ENCODE peak calls at places on chromosome X, in ten cellular contexts. E, L, J, O, D, M, N, K, B and W are unnamed samples.

GRCh38 chrX:153934473-153935325 is at the start of gene NAA10:
- DNase-seq in M (no peak), E (peak), D (peak), O (peak), N (no peak), L (peak), B (peak), J (peak), K (peak), W (peak)

GRCh38 chrX:16606142-16606720 is 43.7 kb upstream of the S100G start:
- DNase-seq in J (no peak), N (no peak), M (no peak), O (no peak), B (no peak), K (no peak), E (no peak), L (peak), D (no peak), W (no peak)

GRCh38 chrX:74492720-74493201 is 71.5 kb downstream of the SLC16A2 start:
- DNase-seq in M (no peak), L (no peak), K (no peak), J (peak), D (no peak), N (no peak), B (no peak), E (no peak), O (no peak), W (no peak)

GRCh38 chrX:108225456-108225730 is 133.8 kb downstream of the ATG4A start:
- DNase-seq in M (no peak), D (no peak), J (no peak), L (peak), K (no peak), E (no peak), O (no peak), B (no peak), N (no peak), W (no peak)

GRCh38 chrX:130109429-130110378 is 593 bp downstream of the ELF4 start:
- DNase-seq in M (no peak), K (peak), O (peak), J (no peak), D (no peak), E (no peak), L (no peak), N (no peak), B (no peak), W (peak)

GRCh38 chrX:9595131-9595530 is 130.3 kb downstream of the TBL1X start:
- DNase-seq in L (peak), B (no peak), D (no peak), M (no peak), E (no peak), J (no peak), K (no peak), O (no peak), N (peak), W (no peak)

GRCh38 chrX:71492086-71493065 is 40.5 kb upstream of the OGT start:
- DNase-seq in E (peak), O (peak), K (peak), M (no peak), B (peak), J (peak), D (peak), N (peak), L (peak), W (peak)

GRCh38 chrX:68665502-68665901 is 18.0 kb downstream of the STARD8 start:
- DNase-seq in B (no peak), K (peak), O (no peak), D (no peak), M (no peak), N (no peak), L (no peak), J (no peak), E (no peak), W (no peak)

GRCh38 chrX:74925210-74926088 is at the start of gene NEXMIF:
- DNase-seq in K (no peak), O (peak), J (peak), B (peak), N (no peak), D (peak), L (peak), E (peak), M (no peak), W (no peak)

GRCh38 chrX:1167466-1167865 is 45.0 kb downstream of the CRLF2 start:
- DNase-seq in B (no peak), E (no peak), K (no peak), O (no peak), N (no peak), D (no peak), M (peak), L (no peak), J (no peak), W (no peak)

GRCh38 chrX:63363788-63364187 is 12.7 kb upstream of the SPIN4 start:
- DNase-seq in J (no peak), M (no peak), L (no peak), B (no peak), K (no peak), N (no peak), D (no peak), O (no peak), E (no peak), W (no peak)

GRCh38 chrX:44705817-44706551 is 137.8 kb upstream of the DUSP21 start:
- DNase-seq in J (no peak), O (no peak), D (no peak), E (no peak), L (peak), M (no peak), N (no peak), K (no peak), B (no peak), W (no peak)

GRCh38 chrX:118062048-118062789 is 54.4 kb downstream of the KLHL13 start:
- DNase-seq in K (no peak), L (no peak), E (no peak), M (no peak), O (no peak), J (no peak), B (no peak), N (no peak), D (no peak), W (no peak)

GRCh38 chrX:75156537-75156945 is 458 bp upstream of the ABCB7 start:
- DNase-seq in O (no peak), M (no peak), L (peak), K (no peak), D (no peak), E (no peak), B (no peak), J (no peak), N (peak), W (no peak)

GRCh38 chrX:108323751-108324150 is 114.5 kb downstream of the COL4A6 start:
- DNase-seq in B (no peak), D (no peak), N (no peak), L (no peak), M (no peak), J (no peak), O (no peak), E (no peak), K (no peak), W (no peak)

GRCh38 chrX:75603833-75604232 is 81.0 kb upstream of the ZDHHC15 start:
- DNase-seq in L (peak), D (no peak), E (no peak), O (no peak), B (no peak), M (no peak), J (peak), N (peak), K (no peak), W (no peak)

GRCh38 chrX:53440101-53440500 is 5.9 kb upstream of the HSD17B10 start:
- DNase-seq in O (no peak), N (no peak), D (no peak), K (no peak), M (no peak), J (no peak), B (no peak), L (no peak), E (no peak), W (no peak)

GRCh38 chrX:2583194-2584162 is 82.7 kb upstream of the DHRSX start:
- DNase-seq in O (peak), E (no peak), K (no peak), D (peak), B (no peak), L (no peak), M (no peak), N (no peak), J (no peak), W (no peak)

GRCh38 chrX:57929373-57929772 is 19.1 kb upstream of the ZXDA start:
- DNase-seq in N (no peak), E (no peak), B (no peak), K (no peak), M (no peak), J (peak), L (peak), D (no peak), O (no peak), W (no peak)

GRCh38 chrX:133674726-133675470 is 259.6 kb upstream of the GPC4 start:
- DNase-seq in N (no peak), K (no peak), M (no peak), O (no peak), D (no peak), B (no peak), J (peak), E (no peak), L (no peak), W (no peak)

GRCh38 chrX:67543818-67544217 is at the start of gene AR:
- DNase-seq in E (no peak), D (peak), K (peak), O (peak), B (peak), N (peak), L (peak), J (peak), M (no peak), W (peak)

GRCh38 chrX:44314855-44315254 is 28.6 kb downstream of the EFHC2 start:
- DNase-seq in M (no peak), D (no peak), E (no peak), K (no peak), L (no peak), N (no peak), O (no peak), J (no peak), B (no peak), W (no peak)

GRCh38 chrX:151153086-151153485 is 23.3 kb upstream of the GPR50 start:
- DNase-seq in L (peak), E (no peak), O (no peak), D (no peak), B (no peak), J (peak), N (peak), M (no peak), K (no peak), W (no peak)

GRCh38 chrX:116232833-116233232 is 62.3 kb downstream of the AGTR2 start:
- DNase-seq in E (no peak), O (no peak), J (no peak), M (no peak), D (no peak), N (peak), K (no peak), L (peak), B (no peak), W (no peak)

GRCh38 chrX:118528089-118528753 is 32.6 kb downstream of the DOCK11 start:
- DNase-seq in B (no peak), E (peak), M (no peak), J (no peak), N (no peak), L (no peak), K (no peak), O (no peak), D (no peak), W (no peak)

GRCh38 chrX:51641421-51642021 is 22.8 kb upstream of the CENPVL3 start:
- DNase-seq in D (no peak), O (no peak), B (no peak), K (no peak), E (no peak), N (peak), J (peak), M (no peak), L (peak), W (no peak)

GRCh38 chrX:103157511-103158316 is 57.2 kb upstream of the BEX4 start:
- DNase-seq in B (no peak), M (no peak), L (peak), O (no peak), N (peak), D (no peak), E (no peak), K (no peak), J (peak), W (no peak)

GRCh38 chrX:101257448-101258259 is 33.5 kb downstream of the TAF7L start:
- DNase-seq in O (no peak), J (no peak), K (no peak), M (no peak), L (peak), E (no peak), B (no peak), N (no peak), D (no peak), W (no peak)

GRCh38 chrX:140701480-140701879 is 8.1 kb upstream of the LINC00632 start:
- DNase-seq in M (no peak), O (no peak), E (no peak), J (peak), N (peak), D (no peak), L (peak), B (no peak), K (no peak), W (no peak)

GRCh38 chrX:140697618-140698017 is 11.9 kb upstream of the LINC00632 start:
- DNase-seq in L (no peak), M (no peak), K (no peak), N (no peak), J (no peak), E (no peak), B (no peak), O (no peak), D (no peak), W (no peak)
- TF ChIP-seq CTCF in L (no peak), M (peak), K (peak), N (peak), J (peak), E (no peak), B (no peak), O (no peak), D (no peak), W (no peak)

DNA sequence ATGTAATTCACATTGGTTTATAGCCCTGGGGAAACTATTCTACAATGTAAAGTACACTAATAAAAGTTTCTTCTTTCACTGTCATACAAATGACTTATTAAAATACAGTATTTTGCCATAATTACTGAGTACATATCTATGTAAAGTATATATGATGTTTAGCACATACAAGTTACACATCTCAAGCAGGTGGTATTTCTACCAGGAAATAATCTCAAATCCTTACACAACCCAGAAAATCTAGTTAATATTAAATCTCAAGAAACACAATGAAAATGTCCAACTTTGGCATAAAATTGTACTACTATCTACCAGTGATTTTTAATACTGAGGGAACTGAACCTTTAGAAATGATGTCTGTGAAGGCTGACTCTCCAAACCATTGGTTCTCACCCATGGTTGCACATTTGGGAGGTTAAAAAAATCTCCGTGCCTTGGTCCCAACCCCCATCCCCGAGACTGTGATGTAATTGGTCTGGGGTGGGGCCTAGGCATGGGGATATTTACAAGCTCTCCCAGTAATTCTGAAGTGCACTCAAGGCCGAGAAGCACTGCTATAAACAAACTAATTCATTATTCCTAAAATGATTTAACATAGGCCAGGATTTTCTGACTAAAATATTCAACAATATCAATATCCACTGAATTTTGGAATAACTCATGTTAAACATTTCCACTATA is 27.6 kb downstream of the MAP3K15 start:
- DNase-seq in M (no peak), O (no peak), J (no peak), B (no peak), L (no peak), D (no peak), N (no peak), K (no peak), E (no peak), W (no peak)
- H3K27ac ChIP-seq in M (no peak), O (no peak), J (no peak), B (no peak), L (no peak), D (peak), N (no peak), K (no peak), E (no peak), W (no peak)

DNA sequence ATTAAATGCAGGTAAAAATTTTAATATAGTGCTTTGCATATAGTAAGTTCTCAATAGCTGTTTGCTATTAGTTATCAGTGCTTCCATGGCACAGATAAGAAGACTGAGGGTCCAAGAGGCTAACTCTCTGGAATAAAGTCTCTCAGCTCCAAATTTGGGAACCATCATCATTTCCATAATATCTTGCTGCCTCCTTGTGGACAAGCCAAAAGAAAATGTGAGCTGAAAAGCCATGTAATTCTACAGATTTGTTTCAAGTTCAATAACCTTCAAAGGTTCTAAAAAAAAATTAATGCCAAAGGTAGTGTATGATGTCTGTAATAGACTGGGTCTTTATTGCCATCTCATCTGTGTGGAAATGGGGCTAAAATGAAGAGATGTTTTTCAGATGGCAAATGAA is 136.9 kb upstream of the VCX start:
- DNase-seq in K (no peak), J (no peak), M (no peak), D (no peak), N (no peak), B (no peak), E (no peak), L (no peak), O (no peak), W (no peak)
- TF ChIP-seq CTCF in K (peak), J (no peak), M (no peak), D (no peak), N (peak), B (no peak), E (no peak), L (peak), O (no peak), W (peak)

DNA sequence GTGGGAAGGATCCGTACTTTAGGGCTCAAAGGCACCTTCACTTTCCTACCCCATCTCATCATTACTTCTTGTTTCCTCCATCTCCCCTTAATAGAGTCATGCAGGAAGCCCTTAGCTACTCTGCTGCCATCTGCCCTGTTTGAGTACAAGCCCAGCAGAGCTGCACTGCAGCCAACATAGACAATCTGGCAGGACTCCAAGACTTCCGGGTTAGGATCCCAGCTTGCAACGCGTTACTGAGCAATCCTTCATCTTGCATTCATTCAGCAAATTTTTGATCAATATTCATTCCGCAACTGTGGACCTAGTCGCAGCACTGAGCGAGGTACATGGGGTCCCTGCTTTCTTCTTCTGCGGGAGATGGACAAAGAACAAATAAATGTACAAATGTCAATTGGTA is 344.9 kb downstream of the BCOR start:
- DNase-seq in N (no peak), D (no peak), J (no peak), L (no peak), E (no peak), K (no peak), M (no peak), B (no peak), O (no peak), W (no peak)
- H3K27ac ChIP-seq in N (peak), D (peak), J (no peak), L (no peak), E (no peak), K (no peak), M (no peak), B (no peak), O (no peak), W (no peak)